ENCODE peak calls at places on chromosomes 2 and 18, in six cellular contexts. U is HFFc6, E is nephron progenitor cell, O is psoas muscle, B is RWPE2, Y is epithelial cell of esophagus. P is an unnamed sample.

GRCh38 chr18:21218862-21219261 is 23.2 kb upstream of the GREB1L start:
- DNase-seq in O (no peak), E (no peak), Y (no peak), U (no peak), B (no peak), P (no peak)

GRCh38 chr2:70906022-70906421 is 29.7 kb upstream of the ATP6V1B1 start:
- DNase-seq in U (no peak), O (no peak), B (no peak), E (no peak), Y (no peak), P (no peak)

GRCh38 chr18:78905334-78905733 is 74.3 kb upstream of the SALL3 start:
- DNase-seq in Y (no peak), O (no peak), E (no peak), U (no peak), B (no peak), P (no peak)

GRCh38 chr18:3652380-3653262 is 202.6 kb downstream of the TGIF1 start:
- DNase-seq in U (peak), Y (peak), E (no peak), B (peak), O (peak), P (peak)

GRCh38 chr2:149422991-149423338 is 92.6 kb downstream of the LYPD6 start:
- DNase-seq in U (no peak), E (no peak), Y (no peak), B (no peak), O (no peak), P (no peak)

GRCh38 chr2:189179607-189179979 is at the start of gene COL5A2:
- DNase-seq in Y (peak), E (peak), O (peak), U (peak), B (no peak), P (no peak)

GRCh38 chr2:671787-672605 is 5.2 kb downstream of the TMEM18 start:
- DNase-seq in U (no peak), E (no peak), B (no peak), Y (no peak), O (no peak), P (no peak)

GRCh38 chr2:172613035-172613434 is 57.1 kb downstream of the PDK1 start:
- DNase-seq in Y (no peak), U (no peak), E (no peak), B (no peak), O (no peak), P (no peak)

GRCh38 chr2:129760669-129761068 is 218.8 kb upstream of the RAB6C start:
- DNase-seq in U (no peak), E (no peak), Y (no peak), O (no peak), B (no peak), P (no peak)

GRCh38 chr2:229160984-229161383 is 110.1 kb downstream of the PID1 start:
- DNase-seq in Y (no peak), B (no peak), O (no peak), U (no peak), E (no peak), P (no peak)

GRCh38 chr18:11324956-11325873 is 175.8 kb upstream of the PIEZO2 start:
- DNase-seq in E (no peak), Y (no peak), O (no peak), B (no peak), U (peak), P (no peak)

GRCh38 chr2:26989156-26989555 is 18.7 kb downstream of the MAPRE3 start:
- DNase-seq in U (peak), B (no peak), E (no peak), O (no peak), Y (no peak), P (no peak)

GRCh38 chr2:75047907-75048625 is 89.6 kb downstream of the POLE4 start:
- DNase-seq in E (no peak), B (no peak), U (peak), O (no peak), Y (peak), P (no peak)

GRCh38 chr2:139963863-139964355 is 1183.7 kb upstream of the NXPH2 start:
- DNase-seq in B (no peak), Y (no peak), U (no peak), E (no peak), O (no peak), P (no peak)

GRCh38 chr18:13447621-13448020 is 229.1 kb downstream of the LDLRAD4 start:
- DNase-seq in Y (no peak), B (no peak), O (peak), U (no peak), E (peak), P (no peak)

GRCh38 chr2:68325056-68325455 is 5.3 kb upstream of the CNRIP1 start:
- DNase-seq in Y (no peak), E (no peak), O (no peak), B (no peak), U (no peak), P (no peak)

DNA sequence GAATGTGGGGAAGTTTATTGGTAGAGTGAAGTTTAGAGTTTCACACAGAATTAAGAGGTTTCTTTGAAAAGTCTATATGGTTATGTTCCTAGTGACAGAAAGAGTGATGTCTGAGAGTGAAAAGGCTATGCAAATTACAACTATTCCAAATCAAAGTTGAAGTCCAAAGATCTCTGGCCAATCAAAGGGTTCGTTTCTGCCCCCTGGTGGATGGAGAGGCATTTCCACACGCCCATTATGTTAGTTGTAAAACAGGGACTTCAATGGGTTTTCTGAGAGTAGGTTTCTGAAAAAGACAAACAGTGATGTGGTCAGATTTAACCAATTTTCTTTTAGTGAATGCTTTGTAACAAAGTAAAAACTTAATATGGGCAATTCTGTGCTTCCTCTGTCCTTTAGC is 441.5 kb upstream of the POU3F3 start:
- DNase-seq in B (no peak), O (no peak), U (no peak), E (peak), Y (peak), P (no peak)
- TF ChIP-seq CTCF in B (peak), O (peak), U (peak), E (peak), Y (peak), P (peak)

DNA sequence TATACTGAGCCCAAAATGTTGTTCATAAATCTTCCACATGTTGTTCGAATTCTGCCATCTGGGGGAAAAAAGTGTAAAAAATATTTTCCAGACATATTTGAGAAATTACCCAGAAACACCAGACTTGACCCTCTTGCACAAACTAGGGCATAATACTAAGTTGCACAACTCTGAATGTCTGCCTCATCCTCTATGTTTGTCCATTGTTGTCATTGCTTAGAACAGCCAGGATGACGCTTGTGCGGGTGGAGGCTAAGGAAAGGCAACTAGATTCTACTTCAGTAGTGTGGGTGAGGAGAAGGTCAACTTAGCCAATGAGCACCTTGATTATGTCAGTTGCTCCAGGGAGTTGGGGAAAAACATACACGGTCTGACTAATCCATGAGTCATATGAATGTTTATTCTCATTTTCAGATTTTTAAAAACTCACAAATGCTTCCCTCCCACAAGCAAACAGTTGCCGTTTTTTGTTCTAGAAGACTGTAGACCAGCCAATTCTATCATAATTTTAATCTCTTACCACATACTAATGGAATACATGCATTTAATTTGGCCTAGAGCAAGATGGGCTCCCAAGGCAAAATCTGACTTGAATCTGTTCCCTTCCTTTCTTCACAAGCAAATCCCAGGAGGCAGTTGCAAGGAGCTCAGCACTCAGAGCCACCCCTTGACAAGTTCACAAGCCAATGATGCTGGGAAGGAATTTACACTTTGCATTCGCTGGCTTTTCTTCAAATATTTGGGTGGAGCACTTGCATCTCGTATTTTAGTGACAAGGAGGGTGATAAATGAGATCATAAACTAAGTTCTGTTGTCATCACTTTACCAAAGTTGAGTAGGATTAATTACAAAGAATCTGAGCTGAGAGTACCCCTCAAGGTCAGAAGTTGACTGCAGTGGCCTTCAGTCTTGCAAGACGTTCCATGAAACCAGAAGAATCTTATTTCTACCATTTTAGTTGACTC is 163.2 kb upstream of the TWIST2 start:
- DNase-seq in E (no peak), Y (peak), B (peak), O (peak), U (peak), P (no peak)
- TF ChIP-seq CTCF in E (no peak), Y (no peak), B (peak), O (no peak), U (peak), P (no peak)

GRCh38 chr2:132651115-132652099 is 18.6 kb downstream of the LYPD1 start:
- DNase-seq in E (peak), Y (peak), O (no peak), B (no peak), U (peak), P (no peak)
- TF ChIP-seq CTCF in E (peak), Y (peak), O (peak), B (peak), U (peak), P (peak)

DNA sequence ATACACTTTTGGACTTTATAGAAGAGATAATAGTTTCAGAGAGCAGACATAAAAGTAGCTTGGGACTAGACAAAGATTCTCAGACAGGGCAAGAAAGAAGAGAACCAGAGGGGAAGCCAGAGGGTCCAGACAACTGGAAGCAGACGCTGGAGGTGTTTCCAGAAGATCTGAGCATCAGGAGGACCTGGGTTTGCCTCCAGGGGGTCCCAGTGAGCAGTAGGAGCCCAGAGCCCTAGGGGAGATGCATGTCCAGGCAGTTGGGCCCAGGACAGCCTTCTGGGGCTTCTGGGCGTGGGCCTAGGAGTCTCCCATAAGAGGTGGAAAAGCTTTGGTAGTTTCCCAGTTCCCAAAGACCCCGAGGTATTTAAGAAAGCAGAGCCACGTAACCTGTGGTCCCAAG is 251.2 kb upstream of the ID2 start:
- DNase-seq in O (no peak), E (no peak), B (no peak), Y (no peak), U (no peak), P (peak)
- TF ChIP-seq CTCF in O (no peak), E (no peak), B (no peak), Y (no peak), U (no peak), P (no peak)

GRCh38 chr2:14903709-14904374 is 271.3 kb downstream of the LRATD1 start:
- DNase-seq in O (no peak), E (peak), Y (peak), U (no peak), B (no peak), P (peak)
- TF ChIP-seq CTCF in O (peak), E (peak), Y (peak), U (peak), B (peak), P (peak)